ENCODE peak calls at places on chromosomes 2 and 18, in five cellular contexts. N, A, Q, Z and Y are unnamed samples.

GRCh38 chr18:13606589-13607254 is 119.6 kb downstream of the FAM210A start:
- DNase-seq in N (no peak), A (no peak), Q (no peak), Z (no peak), Y (no peak)

GRCh38 chr2:189178726-189179606 is 595 bp downstream of the COL5A2 start:
- DNase-seq in N (no peak), A (no peak), Q (no peak), Z (no peak), Y (no peak)

GRCh38 chr2:202883987-202884675 is 12.6 kb upstream of the ICA1L start:
- DNase-seq in N (peak; percentile 18), A (no peak), Q (no peak), Z (no peak), Y (no peak)

GRCh38 chr2:241858206-241859016 is at the start of gene PDCD1:
- DNase-seq in N (peak; percentile 77), A (peak; percentile 31), Q (no peak), Z (no peak), Y (no peak)

GRCh38 chr2:68807821-68808266 is 63.4 kb downstream of the BMP10 start:
- DNase-seq in N (no peak), A (no peak), Q (no peak), Z (no peak), Y (no peak)

GRCh38 chr2:164145093-164145987 is 409.5 kb upstream of the FIGN start:
- DNase-seq in N (no peak), A (no peak), Q (no peak), Z (no peak), Y (no peak)

GRCh38 chr2:8821276-8822217 is 15.9 kb downstream of the KIDINS220 start:
- DNase-seq in N (no peak), A (peak; percentile 79), Q (no peak), Z (no peak), Y (no peak)

GRCh38 chr2:200698217-200698616 is 112.4 kb downstream of the AOX1 start:
- DNase-seq in N (no peak), A (no peak), Q (no peak), Z (no peak), Y (no peak)

GRCh38 chr2:230525682-230526081 is 109.7 kb downstream of the SP100 start:
- DNase-seq in N (no peak), A (peak; percentile 19), Q (no peak), Z (no peak), Y (no peak)

DNA sequence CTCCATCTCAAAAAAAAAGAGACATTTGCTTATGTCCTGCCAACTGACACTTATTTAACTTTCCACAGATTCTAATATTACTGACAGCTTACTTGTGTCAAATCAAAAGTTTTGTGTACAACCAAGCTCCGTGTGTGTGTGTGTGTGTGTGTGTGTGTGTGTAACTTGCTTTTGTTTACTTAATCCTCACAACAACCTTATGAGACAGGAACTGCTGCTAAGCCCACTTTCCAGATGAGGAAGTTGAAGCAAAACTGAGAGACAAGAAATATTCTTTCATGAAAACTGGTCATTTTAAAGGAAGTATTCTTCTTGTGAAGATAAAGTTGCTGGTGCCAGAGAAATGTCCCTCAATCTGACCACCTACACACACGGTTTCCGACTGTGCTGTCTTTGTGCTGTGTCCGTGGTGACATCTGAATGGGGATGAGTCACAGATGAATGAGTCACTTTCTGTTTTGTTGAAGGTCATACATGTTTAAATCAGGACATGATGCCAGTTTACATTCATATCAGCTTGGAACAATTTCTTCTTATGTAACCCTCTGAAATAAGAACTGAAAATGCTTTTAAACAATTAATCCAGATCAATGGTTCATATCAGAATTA is 95.3 kb downstream of the THNSL2 start:
- DNase-seq in N (peak; percentile 55), A (peak; percentile 86), Q (peak; percentile 40), Z (no peak), Y (peak; percentile 79)
- TF ChIP-seq SRF in N (no peak), A (no peak), Q (no peak), Z (no peak), Y (peak; percentile 58)

DNA sequence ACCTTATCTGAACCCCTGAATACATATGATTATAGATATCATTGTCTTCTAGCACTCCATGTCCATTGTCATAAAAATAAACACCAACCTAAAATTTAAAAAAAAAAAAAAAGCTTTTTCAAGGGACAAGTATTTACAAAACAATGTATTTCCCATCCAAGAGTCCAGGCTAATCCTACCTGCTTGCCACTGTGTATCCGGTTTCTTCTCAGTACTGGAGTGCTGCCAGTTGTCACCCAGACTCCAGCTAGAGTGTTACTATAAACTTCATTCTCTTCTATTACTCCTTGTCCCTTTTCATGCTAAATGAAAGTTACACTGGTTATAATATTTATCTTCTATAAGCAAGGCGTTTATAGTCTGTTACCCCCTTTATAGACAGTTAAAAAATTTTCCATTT is 35.8 kb downstream of the MSH6 start:
- DNase-seq in N (no peak), A (no peak), Q (no peak), Z (no peak), Y (no peak)
- TF ChIP-seq YY1 in N (no peak), A (no peak), Q (no peak), Z (no peak), Y (no peak)

GRCh38 chr2:138956116-138956515 is 175.9 kb upstream of the NXPH2 start:
- DNase-seq in N (no peak), A (no peak), Q (no peak), Z (no peak), Y (no peak)

GRCh38 chr2:138964413-138964812 is 184.2 kb upstream of the NXPH2 start:
- DNase-seq in N (no peak), A (no peak), Q (no peak), Z (no peak), Y (no peak)

GRCh38 chr2:138959031-138959430 is 178.8 kb upstream of the NXPH2 start:
- DNase-seq in N (no peak), A (no peak), Q (no peak), Z (no peak), Y (no peak)
- TF ChIP-seq SRF in N (no peak), A (no peak), Q (no peak), Z (no peak), Y (no peak)

GRCh38 chr18:10822457-10822856 is 296.6 kb downstream of the NAPG start:
- DNase-seq in N (peak; percentile 62), A (no peak), Q (no peak), Z (no peak), Y (no peak)
- TF ChIP-seq YY1 in N (no peak), A (no peak), Q (no peak), Z (no peak), Y (no peak)

GRCh38 chr2:15773204-15773603 is 167.1 kb upstream of the MYCN start:
- DNase-seq in N (no peak), A (no peak), Q (no peak), Z (no peak), Y (no peak)

GRCh38 chr2:15772681-15773080 is 167.7 kb upstream of the MYCN start:
- DNase-seq in N (no peak), A (no peak), Q (no peak), Z (no peak), Y (no peak)

GRCh38 chr2:15772196-15772595 is 168.2 kb upstream of the MYCN start:
- DNase-seq in N (no peak), A (no peak), Q (no peak), Z (no peak), Y (no peak)

GRCh38 chr2:15775753-15776628 is 164.4 kb upstream of the MYCN start:
- DNase-seq in N (no peak), A (no peak), Q (no peak), Z (no peak), Y (no peak)

GRCh38 chr2:15773846-15774245 is 166.5 kb upstream of the MYCN start:
- DNase-seq in N (no peak), A (no peak), Q (no peak), Z (no peak), Y (no peak)
- TF ChIP-seq SRF in N (no peak), A (no peak), Q (no peak), Z (no peak), Y (no peak)

DNA sequence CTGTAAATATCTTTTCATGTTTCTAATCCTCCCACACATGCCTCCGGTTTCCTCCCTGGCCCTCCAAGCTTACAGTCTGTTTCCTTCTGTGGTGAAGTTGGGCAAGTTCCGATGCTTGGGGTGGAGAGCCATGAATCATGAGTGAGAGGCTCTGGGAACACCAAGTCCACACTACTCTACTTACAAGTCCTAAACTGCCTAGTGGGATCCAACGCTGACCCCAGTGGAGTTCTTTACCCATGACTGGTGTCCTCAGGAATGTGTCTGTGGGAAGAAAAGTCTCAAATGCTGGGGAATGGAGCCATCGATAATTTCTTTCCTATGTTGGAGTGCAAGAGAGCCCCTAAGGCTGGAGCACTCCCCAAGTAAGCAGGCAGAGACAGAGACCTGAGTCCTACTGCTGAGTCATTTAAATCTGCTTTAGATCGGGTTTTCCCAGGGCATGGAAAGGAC is 73.5 kb upstream of the KLF7 start:
- DNase-seq in N (peak; percentile 45), A (no peak), Q (no peak), Z (no peak), Y (no peak)
- TF ChIP-seq YY1 in N (no peak), A (no peak), Q (no peak), Z (no peak), Y (no peak)

DNA sequence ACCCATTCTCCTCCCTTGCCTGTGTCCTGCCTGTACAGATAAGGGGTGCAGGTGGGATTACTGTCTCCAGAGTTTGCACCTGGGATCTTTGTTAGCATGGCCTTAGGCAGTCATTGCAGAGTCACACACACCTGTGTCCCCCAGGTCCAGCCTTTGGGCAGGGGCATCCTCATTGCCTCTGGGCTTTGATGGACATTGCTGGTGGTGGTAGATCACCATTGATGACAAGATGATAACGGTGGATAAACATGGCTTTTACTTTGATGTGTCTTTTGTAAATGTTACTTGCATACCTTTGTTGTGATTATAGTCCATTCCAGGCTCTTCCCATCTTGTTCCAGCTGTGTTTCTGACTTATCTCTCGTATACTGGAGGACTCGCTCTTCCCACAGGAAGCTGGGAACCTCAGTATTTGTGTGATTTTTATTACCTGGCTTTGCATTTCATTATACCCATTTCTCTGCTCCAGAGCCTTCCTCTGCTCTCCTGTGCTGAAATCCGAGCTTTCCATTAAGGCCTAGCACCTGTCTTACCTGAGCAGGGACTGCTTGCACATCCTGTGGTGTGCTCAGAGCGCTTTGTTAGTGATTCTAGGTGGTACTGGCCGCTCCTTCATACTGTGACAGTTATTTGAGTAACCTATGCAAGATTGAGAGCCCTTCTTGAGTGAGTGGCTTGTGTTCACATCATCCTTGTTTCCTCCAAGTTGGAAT is 79.2 kb downstream of the PTPRM start:
- DNase-seq in N (no peak), A (peak; percentile 91), Q (no peak), Z (no peak), Y (no peak)
- TF ChIP-seq SRF in N (no peak), A (no peak), Q (no peak), Z (no peak), Y (no peak)

DNA sequence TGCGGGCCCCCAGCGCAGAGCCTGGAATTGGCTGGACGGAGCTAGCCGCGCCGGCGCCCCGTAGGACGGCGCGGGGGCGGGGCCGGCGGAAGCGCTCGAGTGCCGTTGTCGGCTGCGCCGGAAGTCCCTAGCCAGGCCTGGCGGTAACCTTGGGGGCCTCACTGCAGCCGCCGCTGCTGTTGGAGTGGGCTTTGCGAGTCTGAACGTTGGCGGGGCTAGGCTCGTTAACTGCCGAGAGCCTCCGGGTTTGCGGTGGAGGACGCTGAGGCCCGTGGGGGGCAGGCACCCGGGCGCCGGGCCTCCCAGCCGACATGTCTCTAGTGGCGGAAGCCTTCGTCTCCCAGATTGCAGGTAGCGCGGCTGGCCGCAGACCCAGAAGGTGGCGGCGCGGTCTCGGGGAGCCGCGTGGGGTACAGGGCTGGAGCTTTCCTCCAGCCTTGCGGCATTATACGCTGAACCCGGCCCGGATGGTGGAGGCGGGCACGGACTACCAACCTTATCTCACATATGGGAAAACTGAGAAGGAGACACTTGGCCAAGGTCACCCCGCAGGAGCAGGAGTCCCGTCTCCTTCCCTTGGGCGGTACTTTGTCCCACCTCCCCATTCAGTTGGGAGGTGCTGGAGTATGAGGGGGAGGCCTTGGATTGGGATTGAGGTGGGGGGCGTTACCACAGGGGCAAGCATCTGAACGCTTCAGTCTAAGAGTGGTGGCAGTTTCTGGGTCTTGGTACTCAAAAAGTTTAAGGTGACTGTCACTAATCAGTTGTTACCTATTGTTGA is at the start of gene MTX2:
- DNase-seq in N (peak; percentile 93), A (peak; percentile 80), Q (peak; percentile 19), Z (peak; percentile 89), Y (peak; percentile 57)
- TF ChIP-seq YY1 in N (peak; percentile 80), A (peak; percentile 81), Q (peak; percentile 77), Z (no peak), Y (no peak)

GRCh38 chr18:76098728-76099514 is 396.1 kb downstream of the ZNF516 start:
- DNase-seq in N (no peak), A (no peak), Q (no peak), Z (no peak), Y (no peak)
- TF ChIP-seq SRF in N (no peak), A (no peak), Q (no peak), Z (no peak), Y (no peak)